ENCODE peak calls at places on chromosomes 16 and 17, in seven cellular contexts. V is H9, C is neuronal stem cell, I is IMR-90, J is H1, Z is trophoblast cell, W is mesenchymal stem cell. X is an unnamed sample.

GRCh38 chr17:21007646-21008045 is 35.2 kb downstream of the USP22 start:
- DNase-seq in W (no peak), Z (no peak), V (no peak), J (no peak), I (no peak), C (no peak), X (no peak)

GRCh38 chr16:35134471-35134870 is 1675.1 kb downstream of the TP53TG3F start:
- DNase-seq in I (no peak), V (no peak), W (no peak), J (no peak), C (no peak), Z (peak; percentile 72), X (no peak)

GRCh38 chr17:49746791-49747490 is 17.0 kb downstream of the FAM117A start:
- DNase-seq in V (no peak), I (no peak), Z (no peak), C (no peak), J (no peak), W (no peak), X (no peak)

GRCh38 chr16:62963846-62964245 is 927.6 kb upstream of the CDH8 start:
- DNase-seq in W (no peak), I (no peak), Z (peak; percentile 4), V (no peak), C (no peak), J (no peak), X (no peak)

GRCh38 chr17:61833536-61834203 is 29.7 kb downstream of the BRIP1 start:
- DNase-seq in V (no peak), J (no peak), Z (peak; percentile 90), I (peak; percentile 76), C (no peak), W (peak; percentile 66), X (peak; percentile 86)

GRCh38 chr16:20880867-20881866 is 19.0 kb downstream of the DCUN1D3 start:
- DNase-seq in W (no peak), Z (no peak), I (no peak), C (no peak), J (no peak), V (no peak), X (no peak)

GRCh38 chr16:54286330-54287017 is at the start of gene IRX3:
- DNase-seq in V (peak; percentile 90), J (peak; percentile 84), Z (peak; percentile 15), W (peak; percentile 50), I (peak; percentile 4), C (peak; percentile 87), X (peak; percentile 96)

GRCh38 chr16:89737341-89738071 is 16.2 kb downstream of the ZNF276 start:
- DNase-seq in I (no peak), Z (no peak), W (no peak), J (no peak), C (no peak), V (no peak), X (no peak)

GRCh38 chr16:64975821-64976220 is 146.0 kb downstream of the CDH11 start:
- DNase-seq in Z (no peak), V (no peak), J (no peak), W (no peak), C (no peak), I (no peak), X (no peak)

GRCh38 chr17:36850794-36851193 is 86.5 kb upstream of the LHX1 start:
- DNase-seq in I (peak; percentile 74), C (no peak), W (peak; percentile 84), J (no peak), V (no peak), Z (peak; percentile 24), X (peak; percentile 82)

GRCh38 chr17:27400991-27401390 is 55.3 kb upstream of the KSR1 start:
- DNase-seq in V (no peak), C (no peak), I (no peak), Z (no peak), W (no peak), J (no peak), X (no peak)

GRCh38 chr17:46876353-46876887 is 25.0 kb downstream of the WNT9B start:
- DNase-seq in C (no peak), V (peak; percentile 89), I (no peak), J (peak; percentile 74), W (no peak), Z (peak; percentile 77), X (peak; percentile 55)

GRCh38 chr16:23506606-23506994 is 3.7 kb downstream of the GGA2 start:
- DNase-seq in Z (no peak), I (no peak), W (no peak), J (no peak), V (no peak), C (no peak), X (no peak)
- H2BK120ac ChIP-seq in Z (no peak overlapping the region), I (no peak overlapping the region), W (no peak overlapping the region), J (no peak overlapping the region), V (no peak overlapping the region), C (no peak overlapping the region), X (no peak overlapping the region)

GRCh38 chr16:1917665-1918111 is 527 bp downstream of the HS3ST6 start:
- DNase-seq in C (no peak), Z (no peak), J (no peak), W (no peak), V (no peak), I (no peak), X (no peak)

GRCh38 chr16:1918312-1918889 is at the start of gene HS3ST6:
- DNase-seq in W (no peak), C (no peak), J (no peak), Z (peak; percentile 32), V (no peak), I (no peak), X (no peak)

GRCh38 chr16:1918890-1919679 is 870 bp upstream of the HS3ST6 start:
- DNase-seq in C (no peak), Z (peak; percentile 24), J (no peak), W (no peak), V (peak; percentile 29), I (no peak), X (no peak)

GRCh38 chr16:1920727-1921155 is 2.5 kb upstream of the HS3ST6 start:
- DNase-seq in C (peak; percentile 65), V (peak; percentile 88), W (peak; percentile 28), Z (peak; percentile 82), J (peak; percentile 78), I (no peak), X (peak; percentile 67)

DNA sequence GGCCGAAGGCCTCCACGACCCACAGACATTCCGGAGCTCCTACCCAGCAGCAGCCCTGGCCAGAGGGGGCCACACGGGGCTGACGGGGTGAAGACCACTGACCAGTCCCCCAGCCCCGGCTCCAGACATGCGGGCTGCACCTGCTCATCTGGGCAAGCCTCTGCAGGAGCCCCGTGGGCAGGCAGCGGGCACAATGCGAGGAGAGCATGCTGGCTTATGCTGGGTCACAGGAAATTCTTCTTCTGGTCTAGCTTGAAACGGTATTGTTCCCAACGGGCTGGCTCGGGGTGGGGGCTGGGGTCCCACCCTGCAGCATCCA is 1.4 kb upstream of the HS3ST6 start:
- DNase-seq in Z (no peak), V (no peak), I (no peak), J (no peak), C (no peak), W (no peak), X (no peak)
- H2BK120ac ChIP-seq in Z (no peak overlapping the region), V (no peak overlapping the region), I (no peak overlapping the region), J (no peak overlapping the region), C (peak overlapping the region; percentile 56), W (no peak overlapping the region), X (no peak overlapping the region)

DNA sequence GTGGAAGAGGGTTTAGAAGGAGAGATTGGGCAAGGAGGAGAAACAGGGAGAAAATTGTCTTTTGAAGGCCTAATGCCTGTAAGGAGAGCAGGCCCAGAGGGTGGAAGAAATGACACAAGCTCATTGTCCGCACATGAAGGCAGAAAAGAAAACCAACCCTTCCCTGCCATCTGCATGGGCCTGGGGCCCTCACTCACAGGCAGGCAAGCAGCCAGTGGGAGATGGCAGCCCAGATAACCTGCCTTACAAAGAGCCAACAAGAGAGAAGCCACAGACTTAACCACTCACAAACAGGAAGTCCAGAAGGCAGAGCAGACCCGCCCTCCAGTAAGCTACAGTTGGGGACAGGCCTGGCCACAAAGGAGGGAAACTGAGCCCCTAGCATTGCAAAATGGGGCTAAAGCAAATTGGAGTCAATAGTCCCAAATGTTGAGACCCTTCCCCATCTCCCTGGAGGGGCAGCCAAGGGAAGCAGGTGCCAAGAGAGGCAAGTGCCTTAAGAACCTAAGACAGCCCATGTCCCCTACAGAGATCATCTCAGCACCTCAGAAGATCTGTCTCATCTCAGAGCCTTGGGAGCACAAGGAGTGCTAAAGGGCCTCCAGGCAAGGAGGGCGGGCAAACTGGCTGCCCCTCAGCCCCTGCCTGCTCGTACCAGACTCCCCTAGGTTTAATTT is 7.3 kb upstream of the TSPOAP1 start:
- DNase-seq in V (no peak), W (no peak), Z (no peak), J (no peak), C (no peak), I (no peak), X (peak; percentile 51)
- H2BK120ac ChIP-seq in V (no peak overlapping the region), W (no peak overlapping the region), Z (peak overlapping the region; percentile 14), J (no peak overlapping the region), C (no peak overlapping the region), I (peak overlapping the region; percentile 98), X (no peak overlapping the region)

GRCh38 chr16:86065711-86066110 is 166.7 kb downstream of the IRF8 start:
- DNase-seq in W (no peak), I (no peak), Z (no peak), C (no peak), V (no peak), J (no peak), X (no peak)
- H2BK120ac ChIP-seq in W (no peak overlapping the region), I (no peak overlapping the region), Z (no peak overlapping the region), C (no peak overlapping the region), V (no peak overlapping the region), J (no peak overlapping the region), X (no peak overlapping the region)

GRCh38 chr17:80337195-80337895 is 76.7 kb downstream of the RNF213 start:
- DNase-seq in C (no peak), W (no peak), I (no peak), J (no peak), V (no peak), Z (no peak), X (no peak)
- H2BK120ac ChIP-seq in C (no peak overlapping the region), W (no peak overlapping the region), I (no peak overlapping the region), J (no peak overlapping the region), V (no peak overlapping the region), Z (no peak overlapping the region), X (no peak overlapping the region)

GRCh38 chr16:24776486-24777220 is 47.2 kb downstream of the TNRC6A start:
- DNase-seq in Z (no peak), C (no peak), I (peak; percentile 33), V (no peak), J (no peak), W (no peak), X (no peak)

GRCh38 chr16:24771779-24772157 is 42.3 kb downstream of the TNRC6A start:
- DNase-seq in W (peak; percentile 26), V (no peak), Z (no peak), C (no peak), I (peak; percentile 23), J (no peak), X (no peak)

GRCh38 chr16:24775455-24775854 is 46.0 kb downstream of the TNRC6A start:
- DNase-seq in V (no peak), I (peak; percentile 37), C (no peak), Z (no peak), W (peak; percentile 24), J (no peak), X (no peak)

GRCh38 chr16:24773771-24774427 is 44.4 kb downstream of the TNRC6A start:
- DNase-seq in W (no peak), V (no peak), J (no peak), I (no peak), C (no peak), Z (no peak), X (no peak)

DNA sequence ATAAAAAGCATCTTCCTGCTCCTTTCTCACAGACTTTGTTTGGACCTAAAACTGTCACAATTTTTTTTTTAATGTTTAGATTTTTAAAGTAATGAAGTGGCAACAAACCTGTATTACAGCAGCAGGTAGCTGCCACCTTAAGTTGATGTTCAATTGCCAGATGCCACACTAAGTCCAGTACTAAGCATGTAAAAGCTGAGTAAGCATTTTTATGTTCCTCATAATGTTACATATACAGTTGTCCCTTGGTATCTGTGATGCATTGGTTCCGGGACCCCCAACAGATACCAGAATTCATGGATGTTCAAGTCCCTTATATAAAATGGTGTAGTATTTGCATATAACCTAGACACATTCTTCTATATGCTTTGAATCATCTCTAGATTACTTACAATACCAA is 45.1 kb downstream of the TNRC6A start:
- DNase-seq in Z (no peak), C (no peak), I (no peak), V (no peak), W (no peak), J (no peak), X (no peak)
- H2BK120ac ChIP-seq in Z (no peak overlapping the region), C (no peak overlapping the region), I (no peak overlapping the region), V (no peak overlapping the region), W (no peak overlapping the region), J (no peak overlapping the region), X (no peak overlapping the region)